ENCODE peak calls at places on chromosomes 12 and 14, in seven cellular contexts. X is SK-N-SH, U is A549, Q is K562, N is HepG2, R is stomach, L is tibial nerve. J is an unnamed sample.

GRCh38 chr12:93316623-93316971 is 61.1 kb upstream of the NUDT4 start:
- DNase-seq in X (no peak), U (no peak), Q (peak; percentile 42), N (no peak), R (no peak), L (no peak), J (no peak)

GRCh38 chr12:7501031-7501585 is 2.5 kb downstream of the CD163 start:
- DNase-seq in X (no peak), U (no peak), Q (no peak), N (no peak), R (no peak), L (no peak), J (no peak)

GRCh38 chr12:47088021-47088944 is 8.5 kb upstream of the AMIGO2 start:
- DNase-seq in X (no peak), U (no peak), Q (no peak), N (peak; percentile 53), R (no peak), L (no peak), J (no peak)

GRCh38 chr14:32183151-32184048 is 18.4 kb upstream of the RNU6-7 start:
- DNase-seq in X (no peak), U (no peak), Q (no peak), N (no peak), R (no peak), L (no peak), J (no peak)

GRCh38 chr12:129296636-129297035 is 443.4 kb downstream of the GLT1D1 start:
- DNase-seq in X (no peak), U (no peak), Q (no peak), N (no peak), R (no peak), L (no peak), J (no peak)

GRCh38 chr12:94073441-94074051 is 74.8 kb upstream of the PLXNC1 start:
- DNase-seq in X (no peak), U (no peak), Q (no peak), N (no peak), R (no peak), L (no peak), J (no peak)

GRCh38 chr12:110088936-110089335 is 35.2 kb upstream of the IFT81 start:
- DNase-seq in X (no peak), U (no peak), Q (no peak), N (no peak), R (no peak), L (no peak), J (no peak)

GRCh38 chr12:12548713-12549112 is 13.9 kb downstream of the DUSP16 start:
- DNase-seq in X (peak; percentile 40), U (no peak), Q (no peak), N (no peak), R (no peak), L (no peak), J (no peak)

GRCh38 chr12:47942327-47943230 is 20.8 kb upstream of the TMEM106C start:
- DNase-seq in X (peak; percentile 86), U (no peak), Q (peak; percentile 44), N (peak; percentile 6), R (peak; percentile 55), L (no peak), J (no peak)

GRCh38 chr14:102215071-102215470 is 75.4 kb downstream of the WDR20 start:
- DNase-seq in X (no peak), U (no peak), Q (no peak), N (no peak), R (no peak), L (no peak), J (no peak)

GRCh38 chr14:73770977-73771847 is 57.0 kb upstream of the PNMA1 start:
- DNase-seq in X (no peak), U (no peak), Q (no peak), N (no peak), R (no peak), L (no peak), J (no peak)
- H3K4me1 ChIP-seq in X (peaks cover 22% of the 10 kb centered on the region), U (peaks cover 19% of the 10 kb centered on the region), Q (peaks cover 45% of the 10 kb centered on the region), N (peaks cover 82% of the 10 kb centered on the region), R (peaks cover 62% of the 10 kb centered on the region), L (peaks cover 80% of the 10 kb centered on the region), J (peaks cover 41% of the 10 kb centered on the region)

DNA sequence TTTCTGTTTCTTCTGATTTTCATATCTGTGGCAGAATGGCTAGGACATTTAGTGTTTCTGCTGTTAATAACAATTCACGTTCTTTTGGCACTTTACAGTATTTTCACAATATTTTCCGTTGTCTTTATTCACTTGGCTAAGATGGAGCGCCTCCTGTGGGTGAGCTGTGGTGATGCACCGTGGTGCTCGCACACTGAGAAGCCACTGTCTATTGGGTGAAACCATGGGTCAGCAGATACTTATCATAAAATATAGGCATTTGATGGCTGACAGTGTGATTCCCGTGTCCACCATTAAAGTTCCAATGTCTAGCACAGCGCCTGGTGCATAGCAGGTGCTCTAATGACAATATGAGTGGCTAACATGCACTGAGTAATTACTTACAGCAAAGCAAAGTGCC is 141.8 kb downstream of the VRK1 start:
- DNase-seq in X (no peak), U (no peak), Q (peak; percentile 64), N (no peak), R (no peak), L (no peak), J (no peak)
- TF ChIP-seq CTCF in X (peak; percentile 28), U (no peak), Q (peak; percentile 66), N (no peak), R (no peak), L (no peak), J (no peak)

GRCh38 chr12:91191516-91192111 is 9.0 kb upstream of the DCN start:
- DNase-seq in X (no peak), U (no peak), Q (no peak), N (no peak), R (no peak), L (no peak), J (no peak)
- TF ChIP-seq EP300 in X (no peak), U (no peak), Q (no peak), N (no peak), R (no peak), L (no peak), J (no peak)

GRCh38 chr12:124380793-124381453 is 86.0 kb downstream of the RFLNA start:
- DNase-seq in X (no peak), U (no peak), Q (no peak), N (no peak), R (no peak), L (no peak), J (no peak)
- H3K4me1 ChIP-seq in X (peaks cover 25% of the 10 kb centered on the region), U (peaks cover 99% of the 10 kb centered on the region), Q (no peaks in the 10 kb centered on the region), N (no peaks in the 10 kb centered on the region), R (peaks cover 47% of the 10 kb centered on the region), L (peaks cover 35% of the 10 kb centered on the region), J (peaks cover 18% of the 10 kb centered on the region)

GRCh38 chr14:77322209-77322902 is 1.5 kb downstream of the GSTZ1 start:
- DNase-seq in X (no peak), U (no peak), Q (no peak), N (no peak), R (no peak), L (no peak), J (no peak)

GRCh38 chr14:77319416-77319815 is 1.3 kb downstream of the POMT2 start:
- DNase-seq in X (no peak), U (no peak), Q (no peak), N (no peak), R (no peak), L (no peak), J (no peak)

GRCh38 chr14:77318006-77318553 is 2.6 kb downstream of the POMT2 start:
- DNase-seq in X (no peak), U (no peak), Q (no peak), N (peak; percentile 80), R (no peak), L (no peak), J (no peak)

GRCh38 chr14:77322951-77323350 is 2.1 kb downstream of the GSTZ1 start:
- DNase-seq in X (no peak), U (no peak), Q (no peak), N (no peak), R (no peak), L (no peak), J (no peak)

DNA sequence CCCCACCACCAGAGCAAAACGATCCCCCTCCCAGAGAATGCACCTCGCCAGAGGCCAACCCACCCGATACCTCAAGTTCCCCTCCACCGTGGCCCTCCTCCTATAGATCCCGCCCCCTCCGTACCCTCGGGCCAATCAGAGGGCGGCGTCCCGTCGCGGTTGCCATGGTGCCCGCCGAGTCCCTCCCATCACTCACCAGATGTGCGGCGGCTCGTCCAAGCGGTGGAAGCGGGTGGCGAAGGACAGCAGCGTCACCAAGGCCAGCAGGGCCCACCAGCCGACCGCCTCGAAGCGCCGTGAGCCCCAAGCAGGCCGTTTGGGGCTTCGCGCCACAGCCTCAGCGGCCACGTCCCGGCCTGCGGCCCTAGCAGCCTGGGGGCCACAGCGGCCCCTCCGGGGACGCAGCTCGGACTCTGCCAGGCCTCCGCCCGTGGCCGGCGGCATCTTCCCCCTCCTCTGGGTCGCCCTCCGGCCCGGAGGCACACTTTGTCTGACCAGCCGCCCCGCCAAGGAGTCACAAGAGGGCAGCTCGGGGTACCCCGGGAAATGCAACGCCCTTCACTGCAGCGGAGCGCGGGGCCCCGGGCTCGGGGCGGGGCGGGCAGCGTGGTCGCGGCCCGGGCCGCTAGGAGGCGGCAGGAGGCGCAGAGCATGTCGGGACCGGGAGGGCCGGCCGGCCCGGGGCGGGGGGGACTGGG is at the start of gene POMT2:
- DNase-seq in X (peak; percentile 89), U (peak; percentile 91), Q (peak; percentile 92), N (peak; percentile 88), R (peak; percentile 95), L (peak; percentile 86), J (peak; percentile 94)
- TF ChIP-seq CTCF in X (peak; percentile 50), U (peak; percentile 30), Q (peak; percentile 43), N (peak; percentile 32), R (no peak), L (peak; percentile 51), J (peak; percentile 84)

DNA sequence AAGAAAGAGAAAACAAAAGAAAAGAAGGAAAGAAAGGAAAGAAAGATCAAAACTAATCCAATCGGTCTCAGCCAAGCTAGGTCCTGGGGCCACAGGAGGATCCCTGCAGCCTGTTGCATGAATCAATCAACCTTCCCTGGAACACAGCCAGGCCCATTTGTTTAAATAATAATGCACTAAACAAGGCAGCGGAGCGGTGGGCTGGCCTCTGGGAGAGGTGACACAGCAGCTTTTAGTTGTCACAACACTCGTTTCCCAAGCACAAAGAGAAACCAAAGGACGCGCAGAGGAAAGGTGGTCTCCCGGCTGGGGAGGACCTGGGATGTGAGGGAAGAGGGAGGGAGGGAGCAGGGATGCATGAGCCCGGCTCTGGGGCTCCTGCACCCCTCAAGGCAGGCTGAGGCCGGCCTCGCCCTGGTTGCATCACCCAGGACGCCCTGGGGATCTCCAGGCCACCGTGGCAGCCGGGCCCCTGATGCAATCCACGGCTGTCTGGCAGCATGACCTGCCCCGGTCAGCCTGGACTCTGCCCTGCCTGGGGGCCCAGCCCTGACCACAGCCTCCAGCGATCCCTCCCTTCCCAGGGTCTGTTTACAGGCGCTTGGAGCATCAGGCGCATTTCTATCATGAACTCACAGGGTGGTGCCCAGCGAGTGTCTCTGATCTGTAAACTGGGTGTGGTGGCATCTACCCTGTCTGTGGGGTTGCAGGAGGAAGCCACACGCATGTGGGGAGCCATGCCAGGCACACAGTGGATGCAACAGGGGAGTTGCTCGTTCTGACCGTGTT is 32.5 kb downstream of the MMP17 start:
- DNase-seq in X (peak; percentile 69), U (peak; percentile 92), Q (peak; percentile 89), N (peak; percentile 94), R (peak; percentile 49), L (peak; percentile 32), J (no peak)
- TF ChIP-seq EP300 in X (no peak), U (peak; percentile 95), Q (peak; percentile 64), N (peak; percentile 97), R (no peak), L (peak; percentile 10), J (no peak)

GRCh38 chr12:68455676-68456345 is 123.6 kb upstream of the MDM1 start:
- DNase-seq in X (no peak), U (no peak), Q (no peak), N (no peak), R (no peak), L (no peak), J (no peak)
- H3K4me1 ChIP-seq in X (peaks cover 2% of the 10 kb centered on the region), U (no peaks in the 10 kb centered on the region), Q (peaks cover 21% of the 10 kb centered on the region), N (peaks cover 9% of the 10 kb centered on the region), R (peaks cover 30% of the 10 kb centered on the region), L (peaks cover 21% of the 10 kb centered on the region), J (peaks cover 8% of the 10 kb centered on the region)